ENCODE peak calls at places on chromosomes 3 and 15, in seven cellular contexts. J is endothelial cell of umbilical vein; C is CD8-positive, alpha-beta T cell; V is body of pancreas; W is choroid plexus epithelial cell; O is tibial artery; B is stomach. L is an unnamed sample.

GRCh38 chr15:77831989-77832388 is 199.3 kb upstream of the LINGO1 start:
- DNase-seq in J (no peak), C (no peak), V (no peak), W (no peak), O (no peak), B (no peak), L (no peak)

GRCh38 chr3:159669753-159670152 is 318.9 kb upstream of the IL12A start:
- DNase-seq in J (no peak), C (no peak), V (no peak), W (peak), O (no peak), B (no peak), L (peak)

GRCh38 chr3:132881756-132882409 is 156.3 kb upstream of the TMEM108 start:
- DNase-seq in J (no peak), C (no peak), V (no peak), W (no peak), O (no peak), B (no peak), L (no peak)

GRCh38 chr3:58234516-58234931 is 3.1 kb upstream of the ABHD6 start:
- DNase-seq in J (no peak), C (no peak), V (no peak), W (peak), O (no peak), B (no peak), L (peak)

GRCh38 chr15:90059208-90059985 is 42.9 kb downstream of the IDH2 start:
- DNase-seq in J (no peak), C (peak), V (no peak), W (peak), O (peak), B (peak), L (no peak)

GRCh38 chr3:107982165-107982564 is 108.7 kb downstream of the CD47 start:
- DNase-seq in J (no peak), C (no peak), V (no peak), W (no peak), O (no peak), B (no peak), L (no peak)

GRCh38 chr3:179949428-179949827 is 87.3 kb downstream of the PEX5L start:
- DNase-seq in J (no peak), C (no peak), V (no peak), W (no peak), O (no peak), B (no peak), L (no peak)

GRCh38 chr15:46413799-46414198 is 779.0 kb downstream of the SQOR start:
- DNase-seq in J (no peak), C (no peak), V (no peak), W (no peak), O (no peak), B (no peak), L (peak)

GRCh38 chr3:8103954-8104353 is 397.7 kb upstream of the LMCD1 start:
- DNase-seq in J (no peak), C (no peak), V (no peak), W (no peak), O (no peak), B (no peak), L (no peak)

GRCh38 chr3:72938471-72939265 is 50.8 kb downstream of the GXYLT2 start:
- DNase-seq in J (peak), C (no peak), V (peak), W (peak), O (peak), B (peak), L (peak)
- TF ChIP-seq CTCF in J (peak), C (peak), V (peak), W (peak), O (peak), B (no peak), L (peak)

GRCh38 chr15:50355612-50355905 is 561 bp upstream of the GABPB1 start:
- DNase-seq in J (no peak), C (no peak), V (no peak), W (no peak), O (no peak), B (no peak), L (no peak)

GRCh38 chr15:50353251-50353998 is 1.6 kb downstream of the GABPB1 start:
- DNase-seq in J (peak), C (no peak), V (no peak), W (peak), O (no peak), B (no peak), L (peak)

GRCh38 chr15:50355980-50356379 is 982 bp upstream of the GABPB1 start:
- DNase-seq in J (no peak), C (no peak), V (no peak), W (peak), O (no peak), B (no peak), L (no peak)

GRCh38 chr15:50353999-50354837 is 780 bp downstream of the GABPB1 start:
- DNase-seq in J (peak), C (peak), V (peak), W (peak), O (peak), B (peak), L (peak)

DNA sequence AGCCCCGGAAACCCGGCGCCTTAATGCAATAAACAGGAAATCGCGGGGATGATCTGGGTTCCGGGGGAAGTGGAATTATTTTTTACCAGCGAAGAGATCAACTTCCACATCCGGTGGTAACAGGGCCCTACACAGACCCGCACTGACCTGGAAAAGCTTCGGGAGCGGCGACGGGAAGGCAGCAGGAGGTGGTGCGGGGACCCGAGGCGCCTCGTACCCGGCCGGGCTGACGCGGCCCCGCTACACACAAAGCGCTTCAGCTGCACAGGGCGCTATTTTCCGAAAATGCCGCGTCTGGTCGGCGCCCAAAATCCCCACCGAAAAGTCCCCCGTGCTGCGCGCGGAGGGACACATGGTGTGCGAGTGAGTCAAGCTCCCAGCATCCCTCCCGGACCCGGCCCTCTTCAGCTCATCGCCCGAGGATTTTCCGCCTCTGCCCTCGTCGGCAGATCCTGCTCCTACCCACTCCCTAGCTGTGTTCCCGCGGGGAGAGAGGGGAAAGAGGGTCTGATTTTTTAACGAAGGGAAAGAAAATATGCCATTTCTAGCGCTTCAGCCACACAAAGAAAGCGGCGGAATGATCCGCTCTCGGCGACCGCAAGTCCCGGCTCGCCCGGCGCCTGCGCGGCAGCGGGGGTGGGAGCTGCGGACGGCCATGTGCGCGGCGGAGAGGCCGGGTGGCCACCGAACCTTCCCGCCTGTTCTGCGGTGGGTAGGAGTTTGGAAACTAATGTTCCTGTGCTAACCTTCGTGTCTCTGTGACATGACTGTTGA is at the start of gene GABPB1:
- DNase-seq in J (peak), C (peak), V (peak), W (peak), O (peak), B (peak), L (peak)
- H3K4me3 ChIP-seq in J (peak), C (peak), V (peak), W (peak), O (peak), B (peak), L (peak)

GRCh38 chr3:137796993-137797392 is 32.9 kb downstream of the SOX14 start:
- DNase-seq in J (no peak), C (no peak), V (no peak), W (no peak), O (no peak), B (no peak), L (no peak)

GRCh38 chr3:137787520-137787919 is 23.4 kb downstream of the SOX14 start:
- DNase-seq in J (no peak), C (no peak), V (no peak), W (no peak), O (no peak), B (no peak), L (no peak)

DNA sequence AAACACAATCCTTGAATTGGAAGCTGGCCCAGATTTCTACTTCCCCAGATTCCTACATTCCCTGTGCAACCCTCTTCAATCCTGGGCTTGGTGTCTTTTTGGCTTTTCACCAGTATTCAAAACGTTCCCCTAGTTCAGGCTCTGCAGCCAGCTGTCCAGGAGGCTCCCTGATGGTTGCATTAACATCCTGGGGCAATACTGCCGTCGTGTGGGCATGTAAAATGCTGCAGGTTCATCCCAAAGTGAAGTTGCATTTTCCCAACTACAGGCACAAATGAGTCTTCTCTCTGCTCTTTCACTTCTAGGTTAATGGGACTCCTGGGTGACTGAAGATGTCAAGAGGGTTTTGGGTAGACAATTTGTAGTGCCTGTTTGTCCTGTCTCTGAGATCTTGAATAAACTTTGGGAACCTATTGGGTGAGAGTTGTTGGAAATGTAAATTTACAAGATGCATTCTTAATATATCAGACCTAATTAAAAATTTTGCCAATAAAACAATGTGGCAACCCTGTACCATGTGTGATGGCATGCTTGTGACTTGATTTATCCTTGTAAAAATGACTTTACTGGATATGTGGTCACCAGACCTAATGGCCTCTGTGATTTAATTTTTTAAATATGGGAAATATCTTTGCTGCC is 28.6 kb downstream of the SOX14 start:
- DNase-seq in J (no peak), C (no peak), V (peak), W (peak), O (no peak), B (no peak), L (peak)
- TF ChIP-seq CTCF in J (peak), C (no peak), V (peak), W (peak), O (peak), B (no peak), L (peak)

GRCh38 chr3:49104427-49105291 is at the start of gene QARS1:
- DNase-seq in J (peak), C (peak), V (peak), W (peak), O (peak), B (peak), L (peak)
- H3K4me3 ChIP-seq in J (peak), C (peak), V (peak), W (peak), O (peak), B (peak), L (peak)

DNA sequence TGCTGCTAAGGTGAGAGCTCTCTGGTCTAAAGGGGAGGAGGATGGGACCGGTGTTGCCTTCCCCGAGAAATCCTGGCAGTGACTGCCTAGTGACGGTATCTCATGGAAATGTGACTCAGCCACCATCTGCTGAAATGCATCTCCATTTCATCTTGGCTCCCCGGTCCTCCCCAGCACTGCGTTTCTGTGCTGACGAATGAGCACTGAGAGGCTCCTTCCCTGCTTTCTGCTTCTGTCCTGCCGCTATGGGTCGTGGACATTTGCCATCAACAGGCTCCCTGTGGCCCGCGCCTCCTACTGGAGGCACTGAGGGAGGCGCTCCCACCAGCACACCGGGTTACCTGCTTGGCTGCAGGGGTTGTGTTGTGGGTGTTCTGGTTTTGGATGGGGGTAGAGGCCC is 13.5 kb upstream of the SEC13 start:
- DNase-seq in J (no peak), C (no peak), V (no peak), W (no peak), O (no peak), B (no peak), L (no peak)
- TF ChIP-seq CTCF in J (no peak), C (no peak), V (no peak), W (peak), O (no peak), B (no peak), L (peak)